ENCODE peak calls at places on chromosomes 16 and 17, in seven cellular contexts. X is transverse colon, R is ovary, W is K562, U is A549, Q is stomach, A is H1. O is an unnamed sample.

GRCh38 chr17:17645961-17646360 is 35.3 kb upstream of the RAI1 start:
- DNase-seq in X (no peak), R (no peak), W (no peak), U (no peak), Q (no peak), A (no peak), O (no peak)

GRCh38 chr16:30025574-30025973 is 2.6 kb downstream of the C16orf92 start:
- DNase-seq in X (no peak), R (no peak), W (no peak), U (no peak), Q (no peak), A (no peak), O (no peak)

GRCh38 chr17:63550816-63551639 is 751 bp downstream of the DCAF7 start:
- DNase-seq in X (peak; percentile 23), R (no peak), W (peak; percentile 41), U (peak; percentile 38), Q (peak; percentile 19), A (no peak), O (no peak)

GRCh38 chr16:89194340-89195311 is 5.7 kb downstream of the SLC22A31 start:
- DNase-seq in X (no peak), R (no peak), W (no peak), U (no peak), Q (no peak), A (no peak), O (no peak)

GRCh38 chr16:89189358-89190025 is 10.8 kb downstream of the SLC22A31 start:
- DNase-seq in X (no peak), R (no peak), W (no peak), U (no peak), Q (no peak), A (no peak), O (no peak)

GRCh38 chr17:29042679-29043538 is at the start of gene PIPOX:
- DNase-seq in X (peak; percentile 15), R (no peak), W (no peak), U (peak; percentile 17), Q (no peak), A (peak; percentile 94), O (no peak)

GRCh38 chr17:12667299-12667958 is 1.7 kb downstream of the MYOCD start:
- DNase-seq in X (peak; percentile 20), R (peak; percentile 41), W (no peak), U (peak; percentile 90), Q (no peak), A (peak; percentile 19), O (no peak)

GRCh38 chr17:10812674-10813073 is 8.8 kb upstream of the TMEM238L start:
- DNase-seq in X (peak; percentile 92), R (no peak), W (no peak), U (no peak), Q (peak; percentile 94), A (no peak), O (no peak)

GRCh38 chr17:13957636-13958035 is 111.7 kb upstream of the COX10 start:
- DNase-seq in X (no peak), R (no peak), W (no peak), U (no peak), Q (no peak), A (no peak), O (no peak)

GRCh38 chr17:41184480-41184961 is at the start of gene KRTAP4-1:
- DNase-seq in X (no peak), R (no peak), W (no peak), U (no peak), Q (no peak), A (no peak), O (no peak)

GRCh38 chr16:87332150-87332549 is 15.0 kb upstream of the C16orf95 start:
- DNase-seq in X (no peak), R (no peak), W (no peak), U (no peak), Q (no peak), A (no peak), O (no peak)

GRCh38 chr16:25066747-25067631 is 44.6 kb upstream of the LCMT1 start:
- DNase-seq in X (peak; percentile 88), R (peak; percentile 84), W (peak; percentile 98), U (peak; percentile 75), Q (peak; percentile 87), A (peak; percentile 38), O (peak; percentile 95)

GRCh38 chr17:40622509-40622928 is 25.1 kb downstream of the SMARCE1 start:
- DNase-seq in X (no peak), R (no peak), W (no peak), U (no peak), Q (no peak), A (no peak), O (no peak)

GRCh38 chr16:14302399-14303181 is 231.5 kb downstream of the MRTFB start:
- DNase-seq in X (peak; percentile 13), R (peak; percentile 33), W (peak; percentile 68), U (peak; percentile 61), Q (no peak), A (no peak), O (no peak)

GRCh38 chr17:61699032-61699431 is 108.0 kb upstream of the NACA2 start:
- DNase-seq in X (no peak), R (no peak), W (no peak), U (no peak), Q (no peak), A (no peak), O (no peak)

GRCh38 chr16:51147776-51148673 is 3.0 kb downstream of the SALL1 start:
- DNase-seq in X (no peak), R (no peak), W (no peak), U (no peak), Q (no peak), A (no peak), O (no peak)

GRCh38 chr17:59803377-59803757 is 89.4 kb downstream of the TUBD1 start:
- DNase-seq in X (no peak), R (no peak), W (no peak), U (peak; percentile 73), Q (no peak), A (no peak), O (no peak)

GRCh38 chr17:59837362-59838195 is 55.2 kb downstream of the TUBD1 start:
- DNase-seq in X (peak; percentile 83), R (peak; percentile 59), W (peak; percentile 72), U (peak; percentile 100), Q (peak; percentile 86), A (no peak), O (no peak)

GRCh38 chr17:14089179-14089578 is 19.9 kb downstream of the COX10 start:
- DNase-seq in X (no peak), R (no peak), W (no peak), U (no peak), Q (no peak), A (no peak), O (no peak)

GRCh38 chr16:77863250-77863649 is 74.9 kb downstream of the VAT1L start:
- DNase-seq in X (peak; percentile 87), R (no peak), W (no peak), U (no peak), Q (peak; percentile 67), A (no peak), O (no peak)

GRCh38 chr17:36627101-36627500 is 25.7 kb downstream of the MRM1 start:
- DNase-seq in X (no peak), R (no peak), W (no peak), U (no peak), Q (no peak), A (no peak), O (no peak)

GRCh38 chr16:9666834-9667480 is 515.3 kb downstream of the GRIN2A start:
- DNase-seq in X (peak; percentile 45), R (no peak), W (no peak), U (no peak), Q (no peak), A (no peak), O (no peak)

DNA sequence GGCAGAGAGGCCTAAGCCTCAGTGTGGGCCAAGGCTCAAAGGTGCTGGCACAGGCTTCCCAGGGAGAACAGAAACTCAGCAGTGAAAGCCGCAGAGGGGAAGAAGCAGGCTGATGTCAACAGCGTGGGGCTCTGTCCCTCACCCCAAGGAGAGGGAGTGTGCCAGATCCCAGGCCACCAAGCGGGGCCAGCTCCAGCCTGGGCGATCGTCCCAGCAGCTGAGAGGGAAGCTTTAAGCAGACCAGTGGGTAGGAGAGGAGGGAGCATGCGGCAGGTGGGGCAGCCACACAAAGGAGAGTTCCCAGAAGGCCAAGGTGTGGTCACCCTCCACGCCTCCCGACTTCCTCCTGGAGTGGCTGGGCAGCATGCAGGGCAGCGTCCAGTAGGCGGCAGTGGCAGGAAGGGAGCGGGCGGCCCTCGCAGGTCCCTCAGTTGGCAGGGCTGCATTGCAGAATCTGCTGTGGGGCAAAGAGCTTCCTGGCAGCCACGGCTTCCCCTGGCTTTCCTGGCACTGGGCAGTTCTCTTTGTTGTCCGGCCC is 6.0 kb downstream of the SYNGR2 start:
- DNase-seq in X (peak; percentile 91), R (peak; percentile 50), W (no peak), U (peak; percentile 56), Q (peak; percentile 96), A (no peak), O (peak; percentile 95)
- TF ChIP-seq CTCF in X (peak; percentile 55), R (peak; percentile 22), W (no peak), U (no peak), Q (no peak), A (no peak), O (peak; percentile 52)

GRCh38 chr17:7887038-7887481 is 1.5 kb upstream of the CHD3 start:
- DNase-seq in X (no peak), R (no peak), W (no peak), U (no peak), Q (no peak), A (no peak), O (no peak)

GRCh38 chr17:7886227-7887037 is 2.2 kb upstream of the CHD3 start:
- DNase-seq in X (peak; percentile 51), R (peak; percentile 58), W (no peak), U (peak; percentile 51), Q (peak; percentile 54), A (no peak), O (no peak)

GRCh38 chr17:7889166-7889584 is 586 bp downstream of the CHD3 start:
- DNase-seq in X (peak; percentile 96), R (peak; percentile 93), W (no peak), U (peak; percentile 92), Q (peak; percentile 99), A (no peak), O (peak; percentile 96)

GRCh38 chr17:7888184-7888920 is at the start of gene CHD3:
- DNase-seq in X (peak; percentile 45), R (peak; percentile 33), W (no peak), U (no peak), Q (peak; percentile 61), A (no peak), O (no peak)

GRCh38 chr17:7887482-7888183 is 956 bp upstream of the CHD3 start:
- DNase-seq in X (peak; percentile 94), R (peak; percentile 93), W (peak; percentile 87), U (peak; percentile 98), Q (peak; percentile 95), A (no peak), O (peak; percentile 97)
- TF ChIP-seq EP300 in X (no peak), R (no peak), W (no peak), U (no peak), Q (no peak), A (no peak), O (no peak)

DNA sequence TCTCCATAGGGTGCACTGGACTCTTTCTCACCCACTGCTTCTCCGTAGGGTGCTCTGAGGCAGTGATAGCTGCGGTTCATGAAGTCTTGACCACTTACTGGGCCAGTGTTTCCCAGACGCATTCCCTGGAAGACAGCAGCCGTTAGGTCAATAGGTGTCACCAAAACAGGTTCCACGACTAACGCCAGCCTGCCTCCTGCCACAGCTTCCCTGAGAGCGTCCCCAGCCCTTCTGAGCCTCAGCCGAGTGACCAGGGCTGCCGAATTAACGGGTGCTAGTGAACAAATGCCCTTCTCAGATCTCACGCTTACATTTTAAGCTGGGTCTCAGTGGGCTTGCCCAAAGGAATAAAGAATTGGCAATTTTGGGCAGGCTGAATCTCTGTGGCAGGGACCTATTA is 188.7 kb upstream of the TNRC6C start:
- DNase-seq in X (no peak), R (no peak), W (no peak), U (no peak), Q (no peak), A (no peak), O (no peak)
- H3K4me1 ChIP-seq in X (no peaks in the 10 kb centered on the region), R (no peaks in the 10 kb centered on the region), W (peaks cover 12% of the 10 kb centered on the region), U (no peaks in the 10 kb centered on the region), Q (peaks cover 16% of the 10 kb centered on the region), A (no peaks in the 10 kb centered on the region), O (peaks cover 19% of the 10 kb centered on the region)

GRCh38 chr16:55647798-55648197 is 8.0 kb upstream of the SLC6A2 start:
- DNase-seq in X (no peak), R (no peak), W (no peak), U (no peak), Q (no peak), A (no peak), O (no peak)
- TF ChIP-seq CTCF in X (no peak), R (no peak), W (peak; percentile 15), U (no peak), Q (no peak), A (no peak), O (no peak)